ENCODE peak calls at places on chromosomes 13 and 19, in six cellular contexts. One of them, this sample, is unnamed.

GRCh38 chr13:106036870-106037269 is 498.6 kb downstream of the EFNB2 start:
- DNase-seq in activated T-cell treated with anti-CD3 and anti-CD28 coated beads, Interleukin-2, amount 50 U/mL, for 72 hours: no peak
- DNase-seq in NCI-H82: peak
- DNase-seq in GM04504: no peak
- DNase-seq in ovary: no peak
- DNase-seq in T-helper 17 cell: no peak
- DNase-seq in this sample: no peak

GRCh38 chr19:7397687-7398086 is 49.0 kb downstream of the ARHGEF18 start:
- DNase-seq in activated T-cell treated with anti-CD3 and anti-CD28 coated beads, Interleukin-2, amount 50 U/mL, for 72 hours: no peak
- DNase-seq in NCI-H82: no peak
- DNase-seq in GM04504: peak
- DNase-seq in ovary: no peak
- DNase-seq in T-helper 17 cell: no peak
- DNase-seq in this sample: no peak

GRCh38 chr19:55160128-55160985 is 2.8 kb upstream of the TNNI3 start:
- DNase-seq in activated T-cell treated with anti-CD3 and anti-CD28 coated beads, Interleukin-2, amount 50 U/mL, for 72 hours: peak
- DNase-seq in NCI-H82: peak
- DNase-seq in GM04504: peak
- DNase-seq in ovary: peak
- DNase-seq in T-helper 17 cell: peak
- DNase-seq in this sample: peak

GRCh38 chr13:76440568-76440967 is 445.6 kb downstream of the KCTD12 start:
- DNase-seq in activated T-cell treated with anti-CD3 and anti-CD28 coated beads, Interleukin-2, amount 50 U/mL, for 72 hours: no peak
- DNase-seq in NCI-H82: no peak
- DNase-seq in GM04504: no peak
- DNase-seq in ovary: no peak
- DNase-seq in T-helper 17 cell: no peak
- DNase-seq in this sample: no peak

GRCh38 chr13:100434010-100434763 is 154.4 kb downstream of the GGACT start:
- DNase-seq in activated T-cell treated with anti-CD3 and anti-CD28 coated beads, Interleukin-2, amount 50 U/mL, for 72 hours: no peak
- DNase-seq in NCI-H82: no peak
- DNase-seq in GM04504: no peak
- DNase-seq in ovary: no peak
- DNase-seq in T-helper 17 cell: no peak
- DNase-seq in this sample: peak

GRCh38 chr13:113115363-113116205 is 7.0 kb upstream of the F10 start:
- DNase-seq in activated T-cell treated with anti-CD3 and anti-CD28 coated beads, Interleukin-2, amount 50 U/mL, for 72 hours: no peak
- DNase-seq in NCI-H82: no peak
- DNase-seq in GM04504: no peak
- DNase-seq in ovary: no peak
- DNase-seq in T-helper 17 cell: no peak
- DNase-seq in this sample: no peak

GRCh38 chr13:38888309-38888708 is 102.3 kb downstream of the STOML3 start:
- DNase-seq in activated T-cell treated with anti-CD3 and anti-CD28 coated beads, Interleukin-2, amount 50 U/mL, for 72 hours: no peak
- DNase-seq in NCI-H82: no peak
- DNase-seq in GM04504: peak
- DNase-seq in ovary: no peak
- DNase-seq in T-helper 17 cell: no peak
- DNase-seq in this sample: no peak

GRCh38 chr19:9552902-9553301 is 14.5 kb upstream of the ZNF426 start:
- DNase-seq in activated T-cell treated with anti-CD3 and anti-CD28 coated beads, Interleukin-2, amount 50 U/mL, for 72 hours: no peak
- DNase-seq in NCI-H82: no peak
- DNase-seq in GM04504: no peak
- DNase-seq in ovary: no peak
- DNase-seq in T-helper 17 cell: no peak
- DNase-seq in this sample: no peak

GRCh38 chr19:19406878-19407639 is 1.6 kb downstream of the GATAD2A start:
- DNase-seq in activated T-cell treated with anti-CD3 and anti-CD28 coated beads, Interleukin-2, amount 50 U/mL, for 72 hours: peak
- DNase-seq in NCI-H82: peak
- DNase-seq in GM04504: peak
- DNase-seq in ovary: no peak
- DNase-seq in T-helper 17 cell: no peak
- DNase-seq in this sample: no peak

GRCh38 chr13:90015565-90016507 is 1331.7 kb upstream of the MIR17HG start:
- DNase-seq in activated T-cell treated with anti-CD3 and anti-CD28 coated beads, Interleukin-2, amount 50 U/mL, for 72 hours: no peak
- DNase-seq in NCI-H82: no peak
- DNase-seq in GM04504: no peak
- DNase-seq in ovary: no peak
- DNase-seq in T-helper 17 cell: no peak
- DNase-seq in this sample: no peak

GRCh38 chr19:8635422-8635821 is 5.0 kb downstream of the NFILZ start:
- DNase-seq in activated T-cell treated with anti-CD3 and anti-CD28 coated beads, Interleukin-2, amount 50 U/mL, for 72 hours: no peak
- DNase-seq in NCI-H82: no peak
- DNase-seq in GM04504: no peak
- DNase-seq in ovary: no peak
- DNase-seq in T-helper 17 cell: no peak
- DNase-seq in this sample: no peak

GRCh38 chr13:36998624-36999041 is 507 bp downstream of the ALG5 start:
- DNase-seq in activated T-cell treated with anti-CD3 and anti-CD28 coated beads, Interleukin-2, amount 50 U/mL, for 72 hours: peak
- DNase-seq in NCI-H82: peak
- DNase-seq in GM04504: no peak
- DNase-seq in ovary: peak
- DNase-seq in T-helper 17 cell: no peak
- DNase-seq in this sample: peak

GRCh38 chr19:3458595-3459284 is 21.6 kb downstream of the SMIM24 start:
- DNase-seq in activated T-cell treated with anti-CD3 and anti-CD28 coated beads, Interleukin-2, amount 50 U/mL, for 72 hours: no peak
- DNase-seq in NCI-H82: no peak
- DNase-seq in GM04504: no peak
- DNase-seq in ovary: peak
- DNase-seq in T-helper 17 cell: no peak
- DNase-seq in this sample: no peak

GRCh38 chr19:56567274-56568120 is at the start of gene ZNF470:
- DNase-seq in activated T-cell treated with anti-CD3 and anti-CD28 coated beads, Interleukin-2, amount 50 U/mL, for 72 hours: peak
- DNase-seq in NCI-H82: peak
- DNase-seq in GM04504: peak
- DNase-seq in ovary: peak
- DNase-seq in T-helper 17 cell: peak
- DNase-seq in this sample: peak

GRCh38 chr13:68927387-68928026 is 1180.1 kb upstream of the ATXN8OS start:
- DNase-seq in activated T-cell treated with anti-CD3 and anti-CD28 coated beads, Interleukin-2, amount 50 U/mL, for 72 hours: no peak
- DNase-seq in NCI-H82: peak
- DNase-seq in GM04504: no peak
- DNase-seq in ovary: no peak
- DNase-seq in T-helper 17 cell: no peak
- DNase-seq in this sample: no peak

GRCh38 chr13:39597828-39598227 is 5.2 kb downstream of the LHFPL6 start:
- DNase-seq in activated T-cell treated with anti-CD3 and anti-CD28 coated beads, Interleukin-2, amount 50 U/mL, for 72 hours: no peak
- DNase-seq in NCI-H82: no peak
- DNase-seq in GM04504: no peak
- DNase-seq in ovary: no peak
- DNase-seq in T-helper 17 cell: no peak
- DNase-seq in this sample: no peak

GRCh38 chr13:26706381-26706780 is 54.2 kb downstream of the GPR12 start:
- DNase-seq in activated T-cell treated with anti-CD3 and anti-CD28 coated beads, Interleukin-2, amount 50 U/mL, for 72 hours: no peak
- DNase-seq in NCI-H82: no peak
- DNase-seq in GM04504: no peak
- DNase-seq in ovary: no peak
- DNase-seq in T-helper 17 cell: no peak
- DNase-seq in this sample: no peak

GRCh38 chr19:13260883-13261653 is 110.9 kb downstream of the IER2 start:
- DNase-seq in activated T-cell treated with anti-CD3 and anti-CD28 coated beads, Interleukin-2, amount 50 U/mL, for 72 hours: peak
- DNase-seq in NCI-H82: no peak
- DNase-seq in GM04504: peak
- DNase-seq in ovary: no peak
- DNase-seq in T-helper 17 cell: no peak
- DNase-seq in this sample: peak

GRCh38 chr19:16259385-16260159 is 61.9 kb downstream of the AP1M1 start:
- DNase-seq in activated T-cell treated with anti-CD3 and anti-CD28 coated beads, Interleukin-2, amount 50 U/mL, for 72 hours: no peak
- DNase-seq in NCI-H82: no peak
- DNase-seq in GM04504: no peak
- DNase-seq in ovary: no peak
- DNase-seq in T-helper 17 cell: no peak
- DNase-seq in this sample: no peak

GRCh38 chr13:43908156-43909126 is 28.7 kb downstream of the LACC1 start:
- DNase-seq in activated T-cell treated with anti-CD3 and anti-CD28 coated beads, Interleukin-2, amount 50 U/mL, for 72 hours: peak
- DNase-seq in NCI-H82: peak
- DNase-seq in GM04504: peak
- DNase-seq in ovary: no peak
- DNase-seq in T-helper 17 cell: no peak
- DNase-seq in this sample: no peak

GRCh38 chr19:1773173-1773572 is 19.9 kb downstream of the ONECUT3 start:
- DNase-seq in activated T-cell treated with anti-CD3 and anti-CD28 coated beads, Interleukin-2, amount 50 U/mL, for 72 hours: no peak
- DNase-seq in NCI-H82: no peak
- DNase-seq in GM04504: no peak
- DNase-seq in ovary: no peak
- DNase-seq in T-helper 17 cell: no peak
- DNase-seq in this sample: no peak

GRCh38 chr19:8498295-8498694 is 4.1 kb downstream of the PRAM1 start:
- DNase-seq in activated T-cell treated with anti-CD3 and anti-CD28 coated beads, Interleukin-2, amount 50 U/mL, for 72 hours: no peak
- DNase-seq in NCI-H82: no peak
- DNase-seq in GM04504: no peak
- DNase-seq in ovary: no peak
- DNase-seq in T-helper 17 cell: no peak
- DNase-seq in this sample: no peak

GRCh38 chr19:1747285-1748114 is 5.8 kb upstream of the ONECUT3 start:
- DNase-seq in activated T-cell treated with anti-CD3 and anti-CD28 coated beads, Interleukin-2, amount 50 U/mL, for 72 hours: peak
- DNase-seq in NCI-H82: no peak
- DNase-seq in GM04504: peak
- DNase-seq in ovary: no peak
- DNase-seq in T-helper 17 cell: no peak
- DNase-seq in this sample: peak

GRCh38 chr13:75770164-75771145 is 134.3 kb downstream of the LMO7 start:
- DNase-seq in activated T-cell treated with anti-CD3 and anti-CD28 coated beads, Interleukin-2, amount 50 U/mL, for 72 hours: no peak
- DNase-seq in NCI-H82: no peak
- DNase-seq in GM04504: no peak
- DNase-seq in ovary: no peak
- DNase-seq in T-helper 17 cell: no peak
- DNase-seq in this sample: no peak

GRCh38 chr13:95455782-95456181 is 96.7 kb upstream of the CLDN10 start:
- DNase-seq in activated T-cell treated with anti-CD3 and anti-CD28 coated beads, Interleukin-2, amount 50 U/mL, for 72 hours: no peak
- DNase-seq in NCI-H82: peak
- DNase-seq in GM04504: no peak
- DNase-seq in ovary: no peak
- DNase-seq in T-helper 17 cell: no peak
- DNase-seq in this sample: no peak

GRCh38 chr13:78601124-78601885 is 2.0 kb downstream of the POU4F1 start:
- DNase-seq in activated T-cell treated with anti-CD3 and anti-CD28 coated beads, Interleukin-2, amount 50 U/mL, for 72 hours: no peak
- DNase-seq in NCI-H82: peak
- DNase-seq in GM04504: no peak
- DNase-seq in ovary: no peak
- DNase-seq in T-helper 17 cell: no peak
- DNase-seq in this sample: no peak

GRCh38 chr13:110240943-110241342 is 66.0 kb downstream of the COL4A1 start:
- DNase-seq in activated T-cell treated with anti-CD3 and anti-CD28 coated beads, Interleukin-2, amount 50 U/mL, for 72 hours: no peak
- DNase-seq in NCI-H82: no peak
- DNase-seq in GM04504: no peak
- DNase-seq in ovary: no peak
- DNase-seq in T-helper 17 cell: no peak
- DNase-seq in this sample: no peak